ENCODE peak calls at places on chromosomes 12 and 14, in seven cellular contexts. G is RWPE1, L is heart right ventricle, U is astrocyte of the cerebellum, X is mesothelial cell of epicardium, R is fibroblast of pulmonary artery, Y is AG09319. P is an unnamed sample.

GRCh38 chr12:14554281-14555008 is 13.2 kb downstream of the PLBD1 start:
- DNase-seq in G (peak), L (peak), U (no peak), X (peak), R (peak), Y (no peak), P (no peak)

GRCh38 chr14:29806124-29806517 is 121.5 kb downstream of the PRKD1 start:
- DNase-seq in G (no peak), L (no peak), U (no peak), X (no peak), R (no peak), Y (no peak), P (no peak)

GRCh38 chr14:73460691-73461127 is 2.4 kb upstream of the NUMB start:
- DNase-seq in G (peak), L (peak), U (no peak), X (no peak), R (peak), Y (no peak), P (no peak)

GRCh38 chr12:18943200-18943599 is 186.3 kb upstream of the PLEKHA5 start:
- DNase-seq in G (no peak), L (no peak), U (no peak), X (no peak), R (no peak), Y (no peak), P (no peak)

GRCh38 chr14:86787782-86788181 is 1205.2 kb downstream of the GALC start:
- DNase-seq in G (no peak), L (no peak), U (no peak), X (no peak), R (peak), Y (no peak), P (no peak)

GRCh38 chr14:52693004-52693403 is 2.4 kb downstream of the ERO1A start:
- DNase-seq in G (no peak), L (no peak), U (no peak), X (no peak), R (no peak), Y (no peak), P (no peak)

GRCh38 chr14:75612157-75612556 is 33.7 kb downstream of the FLVCR2 start:
- DNase-seq in G (no peak), L (no peak), U (no peak), X (no peak), R (no peak), Y (no peak), P (no peak)

GRCh38 chr14:91996951-91997371 is 42.9 kb downstream of the TRIP11 start:
- DNase-seq in G (peak), L (no peak), U (peak), X (no peak), R (peak), Y (peak), P (no peak)

GRCh38 chr12:93591137-93591868 is 18.8 kb downstream of the SOCS2 start:
- DNase-seq in G (peak), L (peak), U (peak), X (peak), R (peak), Y (peak), P (peak)

GRCh38 chr14:23327947-23328744 is 6.9 kb downstream of the PABPN1 start:
- DNase-seq in G (peak), L (peak), U (peak), X (peak), R (peak), Y (peak), P (no peak)

GRCh38 chr12:96399081-96399918 is 939 bp downstream of the CDK17 start:
- DNase-seq in G (peak), L (peak), U (no peak), X (peak), R (peak), Y (no peak), P (peak)

GRCh38 chr12:21795648-21796328 is 21.3 kb upstream of the KCNJ8 start:
- DNase-seq in G (no peak), L (no peak), U (no peak), X (no peak), R (no peak), Y (no peak), P (no peak)

GRCh38 chr12:98530068-98530467 is 14.7 kb downstream of the TMPO start:
- DNase-seq in G (no peak), L (no peak), U (no peak), X (no peak), R (no peak), Y (no peak), P (no peak)

GRCh38 chr14:50943261-50943942 is 881 bp downstream of the PYGL start:
- DNase-seq in G (peak), L (peak), U (no peak), X (no peak), R (peak), Y (no peak), P (no peak)

GRCh38 chr14:75254381-75254821 is 24.2 kb upstream of the FOS start:
- DNase-seq in G (peak), L (peak), U (no peak), X (no peak), R (no peak), Y (no peak), P (no peak)

GRCh38 chr12:60421741-60422140 is 825.9 kb downstream of the SLC16A7 start:
- DNase-seq in G (no peak), L (no peak), U (no peak), X (no peak), R (no peak), Y (no peak), P (no peak)

DNA sequence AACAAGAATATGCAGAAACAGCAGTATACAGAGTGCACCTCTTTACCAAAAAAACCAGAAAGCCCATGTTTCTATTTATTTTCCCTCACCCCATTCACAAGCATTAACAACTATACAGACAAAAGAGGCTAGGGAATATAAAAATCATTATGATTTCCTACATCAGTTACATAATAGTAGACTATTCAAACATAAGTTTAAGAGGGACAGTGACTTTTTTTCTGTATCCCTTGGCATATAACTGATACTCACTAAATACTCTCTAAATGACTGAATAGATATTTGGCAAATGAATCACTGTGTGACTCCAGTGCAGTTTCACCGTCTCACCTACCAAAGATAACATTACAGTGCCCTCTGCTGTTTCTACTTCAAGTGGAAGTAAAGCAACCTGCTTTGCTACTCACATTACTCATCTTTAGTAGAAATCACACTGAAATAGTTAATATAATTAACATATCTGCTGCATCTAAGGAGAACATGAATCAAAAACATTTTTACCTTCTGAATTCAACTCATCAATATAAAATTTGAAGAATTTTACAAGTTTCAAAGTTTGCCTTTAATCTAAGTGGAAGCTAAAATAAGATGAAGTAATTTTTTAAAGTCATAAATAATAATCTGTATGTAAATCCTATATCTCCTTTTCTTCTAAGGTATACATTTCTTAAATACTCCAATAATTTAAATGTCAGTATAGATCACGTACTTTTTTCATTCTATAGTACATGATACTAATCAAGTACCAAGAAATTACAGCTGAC is 103.8 kb downstream of the OSBPL8 start:
- DNase-seq in G (peak), L (no peak), U (peak), X (no peak), R (peak), Y (peak), P (no peak)
- TF ChIP-seq CTCF in G (peak), L (no peak), U (peak), X (no peak), R (peak), Y (peak), P (peak)

GRCh38 chr12:53476769-53477209 is 22.5 kb downstream of the MAP3K12 start:
- DNase-seq in G (no peak), L (no peak), U (no peak), X (no peak), R (peak), Y (no peak), P (no peak)
- TF ChIP-seq CTCF in G (peak), L (no peak), U (peak), X (no peak), R (peak), Y (peak), P (peak)

GRCh38 chr14:70754989-70755388 is 54.3 kb downstream of the MAP3K9 start:
- DNase-seq in G (peak), L (no peak), U (peak), X (no peak), R (peak), Y (no peak), P (no peak)
- TF ChIP-seq CTCF in G (no peak), L (no peak), U (no peak), X (no peak), R (no peak), Y (no peak), P (no peak)

GRCh38 chr14:68145036-68145435 is 325.5 kb downstream of the RAD51B start:
- DNase-seq in G (no peak), L (no peak), U (no peak), X (no peak), R (no peak), Y (no peak), P (no peak)
- TF ChIP-seq CTCF in G (no peak), L (no peak), U (no peak), X (no peak), R (no peak), Y (no peak), P (no peak)

DNA sequence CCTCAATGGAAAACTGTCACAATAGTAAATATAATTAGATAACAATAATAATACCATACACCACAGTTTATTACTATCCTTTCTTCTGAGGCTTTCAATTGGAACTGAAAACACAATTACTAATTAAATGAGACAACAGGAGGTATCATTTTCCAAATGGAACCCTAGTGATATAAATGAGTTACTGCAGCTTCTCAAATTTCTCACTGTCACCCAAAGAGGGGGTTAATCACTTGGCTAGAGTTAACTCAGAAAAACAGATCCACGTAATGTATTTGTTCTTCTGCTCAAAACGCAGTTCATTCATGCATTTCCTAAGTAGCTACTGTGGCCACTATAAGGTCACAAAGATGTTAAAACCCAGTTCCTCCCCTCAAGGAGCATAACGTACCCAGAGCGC is 120.9 kb upstream of the FOXN3 start:
- DNase-seq in G (no peak), L (no peak), U (no peak), X (no peak), R (no peak), Y (no peak), P (no peak)
- TF ChIP-seq CTCF in G (no peak), L (no peak), U (no peak), X (peak), R (no peak), Y (no peak), P (no peak)